ENCODE peak calls at places on chromosomes 7 and 10, in six cellular contexts. J is neuronal stem cell, S is H9, H is IMR-90, G is H1, D is trophoblast cell. Y is an unnamed sample.
A peak's percentile ranks its signal among the peaks of the same experiment; 100 is the strongest.

GRCh38 chr10:132449051-132449825 is 52.2 kb downstream of the PWWP2B start:
- DNase-seq in H (no peak), G (no peak), S (no peak), J (no peak), D (peak; percentile 39), Y (peak; percentile 36)

GRCh38 chr7:33905389-33906032 is at the start of gene BMPER:
- DNase-seq in G (peak; percentile 67), D (peak; percentile 74), S (peak; percentile 82), J (peak; percentile 49), H (peak; percentile 19), Y (peak; percentile 39)

GRCh38 chr10:73810735-73811465 is 498 bp downstream of the NDST2 start:
- DNase-seq in D (peak; percentile 45), H (no peak), G (peak; percentile 75), S (peak; percentile 59), J (no peak), Y (peak; percentile 33)

GRCh38 chr10:70135046-70135445 is 2.4 kb upstream of the AIFM2 start:
- DNase-seq in S (no peak), J (no peak), G (no peak), H (no peak), D (no peak), Y (no peak)

GRCh38 chr10:110758898-110759297 is 112.8 kb upstream of the PDCD4 start:
- DNase-seq in S (no peak), H (peak; percentile 62), D (peak; percentile 12), J (no peak), G (no peak), Y (peak; percentile 64)

GRCh38 chr7:151867912-151868804 is 8.8 kb downstream of the PRKAG2 start:
- DNase-seq in G (no peak), S (no peak), J (no peak), D (no peak), H (no peak), Y (no peak)

GRCh38 chr7:101746311-101746710 is 71.1 kb upstream of the CUX1 start:
- DNase-seq in G (no peak), D (no peak), S (no peak), H (no peak), J (no peak), Y (no peak)

GRCh38 chr7:158782638-158783490 is 46.4 kb downstream of the ESYT2 start:
- DNase-seq in H (peak; percentile 12), S (no peak), G (peak; percentile 46), J (no peak), D (peak; percentile 71), Y (peak; percentile 72)

GRCh38 chr10:9814285-9814866 is 1203.3 kb upstream of the CELF2 start:
- DNase-seq in S (no peak), G (no peak), J (no peak), D (peak; percentile 25), H (peak; percentile 52), Y (peak; percentile 50)

GRCh38 chr7:82445226-82445625 is 1.6 kb upstream of the CACNA2D1 start:
- DNase-seq in H (no peak), G (no peak), J (peak; percentile 29), D (no peak), S (no peak), Y (no peak)

GRCh38 chr10:34655286-34656170 is 159.6 kb downstream of the PARD3 start:
- DNase-seq in S (no peak), J (peak; percentile 63), D (peak; percentile 91), H (peak; percentile 75), G (peak; percentile 74), Y (peak; percentile 78)

GRCh38 chr7:505171-505570 is 14.5 kb downstream of the PDGFA start:
- DNase-seq in S (no peak), H (no peak), D (no peak), G (no peak), J (no peak), Y (no peak)

GRCh38 chr10:80170026-80170425 is 35.3 kb downstream of the ANXA11 start:
- DNase-seq in S (no peak), J (no peak), D (no peak), H (no peak), G (no peak), Y (no peak)

GRCh38 chr7:131164025-131164899 is 163.4 kb upstream of the MKLN1 start:
- DNase-seq in J (no peak), G (peak; percentile 32), H (peak; percentile 81), D (peak; percentile 85), S (no peak), Y (peak; percentile 72)

GRCh38 chr7:21426286-21426957 is 1.5 kb upstream of the SP4 start:
- DNase-seq in H (no peak), J (no peak), G (no peak), S (peak; percentile 40), D (peak; percentile 95), Y (no peak)

GRCh38 chr7:1940402-1940786 is 270.3 kb downstream of the ELFN1 start:
- DNase-seq in J (no peak), D (peak; percentile 34), H (no peak), G (no peak), S (no peak), Y (no peak)

GRCh38 chr10:100744136-100744979 is 1.0 kb upstream of the PAX2 start:
- DNase-seq in G (peak; percentile 77), D (no peak), S (no peak), H (no peak), J (no peak), Y (no peak)

GRCh38 chr10:113550365-113550764 is 2.5 kb upstream of the HABP2 start:
- DNase-seq in S (no peak), J (no peak), D (no peak), H (peak; percentile 10), G (no peak), Y (peak; percentile 38)

GRCh38 chr10:121715076-121715475 is 116.8 kb upstream of the FGFR2 start:
- DNase-seq in D (no peak), H (no peak), G (no peak), S (no peak), J (no peak), Y (no peak)

DNA sequence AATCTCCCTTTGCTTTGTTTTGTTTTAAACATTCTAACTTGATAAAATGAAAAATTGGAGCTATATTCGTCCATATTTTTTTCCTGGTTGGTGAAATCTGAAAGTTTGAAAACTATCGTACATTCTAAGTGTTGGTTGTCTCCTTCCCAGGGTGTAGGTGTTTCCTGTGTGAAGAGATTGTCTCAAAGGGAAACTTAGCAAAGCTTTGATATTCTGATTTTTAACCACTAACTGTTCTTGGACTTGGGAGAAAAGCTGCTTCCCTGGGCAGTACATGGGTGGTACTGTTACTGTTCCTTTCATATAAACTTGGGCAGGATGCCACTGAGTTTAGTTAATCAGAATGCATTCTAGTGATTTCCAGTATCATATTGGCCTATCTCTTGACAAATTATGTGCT is 253.5 kb upstream of the LRGUK start:
- DNase-seq in D (no peak), H (peak; percentile 34), J (no peak), G (no peak), S (no peak), Y (no peak)
- H3K14ac ChIP-seq in D (no peak overlapping the region), H (no peak overlapping the region), J (no peak overlapping the region), G (no peak overlapping the region), S (no peak overlapping the region), Y (no peak overlapping the region)

GRCh38 chr7:79782256-79782655 is 328.8 kb upstream of the MAGI2 start:
- DNase-seq in H (no peak), D (no peak), J (no peak), G (no peak), S (no peak), Y (peak; percentile 33)

GRCh38 chr7:79785556-79785955 is 332.1 kb upstream of the MAGI2 start:
- DNase-seq in J (no peak), S (no peak), H (peak; percentile 20), D (no peak), G (no peak), Y (no peak)

GRCh38 chr7:79781716-79782115 is 328.2 kb upstream of the MAGI2 start:
- DNase-seq in S (no peak), D (no peak), J (no peak), H (no peak), G (no peak), Y (peak; percentile 69)

GRCh38 chr7:79786187-79786586 is 332.7 kb upstream of the MAGI2 start:
- DNase-seq in S (no peak), H (peak; percentile 7), J (no peak), G (no peak), D (no peak), Y (peak; percentile 81)

GRCh38 chr7:79782906-79783305 is 329.4 kb upstream of the MAGI2 start:
- DNase-seq in D (no peak), S (no peak), J (no peak), G (no peak), H (no peak), Y (no peak)
- H3K14ac ChIP-seq in D (no peak overlapping the region), S (no peak overlapping the region), J (no peak overlapping the region), G (no peak overlapping the region), H (no peak overlapping the region), Y (no peak overlapping the region)

GRCh38 chr10:88582806-88583583 is at the start of gene RNLS:
- DNase-seq in H (peak; percentile 15), J (peak; percentile 39), S (peak; percentile 75), D (peak; percentile 40), G (peak; percentile 82), Y (peak; percentile 62)
- H3K14ac ChIP-seq in H (peak within 1 kb of the TSS; percentile 86), J (no peak within 1 kb of the TSS), S (peak within 1 kb of the TSS; percentile 64), D (peak within 1 kb of the TSS; percentile 87), G (no peak within 1 kb of the TSS), Y (peak within 1 kb of the TSS; percentile 97)

GRCh38 chr10:62545667-62546066 is 171.5 kb downstream of the ZNF365 start:
- DNase-seq in J (no peak), G (no peak), H (peak; percentile 39), S (no peak), D (peak; percentile 26), Y (peak; percentile 49)

GRCh38 chr10:62543566-62543965 is 169.4 kb downstream of the ZNF365 start:
- DNase-seq in S (no peak), D (no peak), G (no peak), H (no peak), J (no peak), Y (no peak)

GRCh38 chr10:62541811-62542210 is 167.6 kb downstream of the ZNF365 start:
- DNase-seq in G (no peak), H (no peak), D (peak; percentile 30), J (no peak), S (no peak), Y (no peak)

GRCh38 chr10:62543981-62544380 is 169.8 kb downstream of the ZNF365 start:
- DNase-seq in S (no peak), D (no peak), J (no peak), H (no peak), G (no peak), Y (peak; percentile 4)

GRCh38 chr10:62545155-62545554 is 171.0 kb downstream of the ZNF365 start:
- DNase-seq in S (no peak), J (no peak), G (no peak), H (no peak), D (no peak), Y (no peak)
- H3K14ac ChIP-seq in S (no peak overlapping the region), J (no peak overlapping the region), G (no peak overlapping the region), H (no peak overlapping the region), D (no peak overlapping the region), Y (no peak overlapping the region)

DNA sequence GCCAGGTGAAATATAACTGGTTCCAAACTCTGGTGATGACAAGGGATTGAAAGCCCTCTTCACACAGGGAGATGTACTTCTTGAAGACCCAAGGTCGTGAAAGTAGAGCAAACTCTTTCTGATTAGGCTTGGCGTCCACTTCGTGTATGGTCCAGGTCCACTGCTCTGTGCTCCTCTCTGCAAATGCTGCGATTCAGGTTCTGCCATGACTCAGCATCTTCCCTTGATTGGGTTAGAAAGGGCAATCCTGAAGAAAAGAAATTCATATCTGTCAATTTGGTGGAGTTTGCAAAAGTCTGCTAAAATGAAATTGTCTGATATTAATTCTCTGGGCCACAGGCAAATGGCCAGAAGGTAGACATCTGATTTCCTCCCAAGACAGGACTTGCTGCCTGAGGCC is 431.4 kb downstream of the ACTR3B start:
- DNase-seq in H (no peak), G (no peak), J (no peak), D (peak; percentile 57), S (no peak), Y (no peak)
- H3K14ac ChIP-seq in H (no peak overlapping the region), G (no peak overlapping the region), J (no peak overlapping the region), D (no peak overlapping the region), S (no peak overlapping the region), Y (no peak overlapping the region)

GRCh38 chr7:134502972-134503371 is 24.4 kb upstream of the AKR1B10 start:
- DNase-seq in S (no peak), G (no peak), D (no peak), H (no peak), J (no peak), Y (no peak)
- H3K14ac ChIP-seq in S (no peak overlapping the region), G (no peak overlapping the region), D (no peak overlapping the region), H (peak overlapping the region; percentile 58), J (no peak overlapping the region), Y (no peak overlapping the region)

Y was measured in mesenchymal stem cell.